ENCODE peak calls at places on chromosomes 11 and 22, in seven cellular contexts. O, V, Z, W, E, H and M are unnamed samples.

GRCh38 chr11:60447070-60447469 is 8.6 kb upstream of the MS4A1 start:
- DNase-seq in W (no peak), Z (no peak), V (no peak), E (no peak), O (no peak), H (no peak), M (no peak)

GRCh38 chr11:114318361-114318760 is 22.2 kb downstream of the NNMT start:
- DNase-seq in V (peak; percentile 2), Z (no peak), W (no peak), E (peak; percentile 30), H (peak; percentile 53), O (no peak), M (no peak)

GRCh38 chr11:69834811-69835800 is 15.9 kb upstream of the FGF3 start:
- DNase-seq in E (peak; percentile 65), O (no peak), H (no peak), W (no peak), V (no peak), Z (no peak), M (no peak)

GRCh38 chr11:119262668-119263351 is 54.1 kb downstream of the MCAM start:
- DNase-seq in Z (no peak), V (peak; percentile 75), O (no peak), E (no peak), H (no peak), W (peak; percentile 33), M (no peak)

GRCh38 chr11:1231396-1232327 is 8.8 kb downstream of the MUC5B start:
- DNase-seq in O (no peak), Z (no peak), E (no peak), W (no peak), V (no peak), H (no peak), M (no peak)

GRCh38 chr11:85821636-85822035 is 10.7 kb upstream of the SYTL2 start:
- DNase-seq in E (no peak), Z (no peak), H (no peak), O (no peak), W (peak; percentile 92), V (peak; percentile 61), M (no peak)

GRCh38 chr22:48358886-48359612 is 1468.6 kb downstream of the BRD1 start:
- DNase-seq in E (no peak), W (no peak), H (no peak), Z (no peak), O (no peak), V (no peak), M (no peak)

GRCh38 chr11:78022397-78023396 is at the start of gene KCTD14:
- DNase-seq in H (no peak), E (peak; percentile 79), Z (no peak), W (no peak), V (peak; percentile 34), O (peak; percentile 73), M (peak; percentile 55)

GRCh38 chr11:74205181-74205580 is 34.1 kb downstream of the PPME1 start:
- DNase-seq in W (no peak), Z (no peak), O (no peak), V (no peak), H (no peak), E (no peak), M (no peak)

GRCh38 chr11:82859746-82860145 is 40.5 kb downstream of the PRCP start:
- DNase-seq in W (no peak), Z (no peak), V (peak; percentile 22), O (no peak), E (no peak), H (no peak), M (no peak)

GRCh38 chr22:50143096-50143495 is 27.4 kb upstream of the PANX2 start:
- DNase-seq in W (no peak), V (no peak), O (no peak), H (no peak), E (no peak), Z (no peak), M (no peak)

GRCh38 chr11:132941024-132941646 is 591.2 kb downstream of the OPCML start:
- DNase-seq in V (peak; percentile 63), Z (no peak), E (peak; percentile 66), O (no peak), W (peak; percentile 35), H (no peak), M (peak; percentile 65)

GRCh38 chr11:68043349-68044144 is 4.7 kb downstream of the TCIRG1 start:
- DNase-seq in Z (no peak), W (no peak), H (no peak), V (peak; percentile 42), E (no peak), O (peak; percentile 80), M (peak; percentile 74)

GRCh38 chr22:33440756-33441155 is 382.6 kb upstream of the SYN3 start:
- DNase-seq in O (no peak), H (no peak), Z (no peak), V (no peak), W (no peak), E (no peak), M (peak; percentile 26)

GRCh38 chr22:36351921-36352774 is 35.6 kb downstream of the MYH9 start:
- DNase-seq in O (peak; percentile 69), V (no peak), E (no peak), H (no peak), Z (no peak), W (peak; percentile 68), M (peak; percentile 59)

GRCh38 chr22:25700996-25701815 is 40.8 kb upstream of the MYO18B start:
- DNase-seq in O (no peak), E (no peak), Z (no peak), H (no peak), W (no peak), V (peak; percentile 27), M (peak; percentile 34)

GRCh38 chr22:43310311-43310710 is 32.9 kb downstream of the SCUBE1 start:
- DNase-seq in Z (no peak), O (no peak), V (no peak), H (no peak), E (no peak), W (no peak), M (peak; percentile 53)

GRCh38 chr11:106959800-106960199 is 58.5 kb downstream of the GUCY1A2 start:
- DNase-seq in E (no peak), H (no peak), W (no peak), O (no peak), V (peak; percentile 52), Z (no peak), M (no peak)

GRCh38 chr11:108324587-108324986 is 101.7 kb downstream of the ATM start:
- DNase-seq in H (no peak), E (no peak), O (no peak), V (peak; percentile 57), Z (no peak), W (peak; percentile 57), M (no peak)

GRCh38 chr11:78683774-78684173 is 109.1 kb upstream of the NARS2 start:
- DNase-seq in W (no peak), Z (no peak), V (no peak), H (no peak), E (peak; percentile 22), O (no peak), M (no peak)

GRCh38 chr11:63564056-63564784 is 1.0 kb upstream of the PLAAT2 start:
- DNase-seq in V (no peak), E (no peak), H (peak; percentile 90), Z (no peak), W (no peak), O (peak; percentile 18), M (peak; percentile 37)

GRCh38 chr11:13956988-13957387 is 5.5 kb upstream of the SPON1 start:
- DNase-seq in H (no peak), O (no peak), Z (no peak), E (no peak), W (no peak), V (no peak), M (no peak)
- TF ChIP-seq EZH2 in H (no peak), O (no peak), Z (no peak), E (no peak), W (no peak), V (no peak), M (no peak)

DNA sequence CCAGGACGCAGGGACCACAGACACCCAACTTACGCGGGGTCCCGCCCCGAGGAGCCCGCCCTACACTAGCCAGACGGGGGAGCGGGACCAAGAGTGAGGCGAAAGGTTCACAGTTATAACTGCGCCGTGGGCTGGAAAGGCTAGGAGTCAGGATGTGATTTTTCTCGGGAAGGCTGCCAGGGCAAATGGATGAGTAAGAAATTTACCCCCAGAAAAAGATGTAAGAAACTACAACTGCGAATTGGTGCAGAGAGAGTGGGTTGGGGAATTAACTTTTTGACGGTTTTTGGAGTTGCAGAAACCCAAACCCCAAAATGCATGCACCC is 1.3 kb downstream of the TSPAN18 start:
- DNase-seq in Z (no peak), V (no peak), H (no peak), O (no peak), W (no peak), E (no peak), M (no peak)
- H3K27me3 ChIP-seq in Z (no peaks in the 10 kb centered on the region), V (peaks cover 57% of the 10 kb centered on the region), H (peaks cover 35% of the 10 kb centered on the region), O (peaks cover 17% of the 10 kb centered on the region), W (peaks cover 62% of the 10 kb centered on the region), E (peaks cover 88% of the 10 kb centered on the region), M (peaks cover 2% of the 10 kb centered on the region)

GRCh38 chr22:30185129-30185528 is 61.4 kb downstream of the LIF start:
- DNase-seq in W (peak; percentile 33), H (no peak), E (no peak), O (no peak), V (no peak), Z (no peak), M (no peak)

GRCh38 chr22:30183271-30183670 is 63.3 kb downstream of the LIF start:
- DNase-seq in V (no peak), W (no peak), H (no peak), Z (no peak), O (no peak), E (no peak), M (no peak)

GRCh38 chr22:30182365-30182764 is 64.2 kb downstream of the LIF start:
- DNase-seq in H (no peak), E (no peak), V (no peak), O (no peak), Z (no peak), W (no peak), M (no peak)

GRCh38 chr22:30182833-30183232 is 63.7 kb downstream of the LIF start:
- DNase-seq in H (no peak), Z (no peak), E (no peak), O (no peak), V (no peak), W (no peak), M (no peak)

DNA sequence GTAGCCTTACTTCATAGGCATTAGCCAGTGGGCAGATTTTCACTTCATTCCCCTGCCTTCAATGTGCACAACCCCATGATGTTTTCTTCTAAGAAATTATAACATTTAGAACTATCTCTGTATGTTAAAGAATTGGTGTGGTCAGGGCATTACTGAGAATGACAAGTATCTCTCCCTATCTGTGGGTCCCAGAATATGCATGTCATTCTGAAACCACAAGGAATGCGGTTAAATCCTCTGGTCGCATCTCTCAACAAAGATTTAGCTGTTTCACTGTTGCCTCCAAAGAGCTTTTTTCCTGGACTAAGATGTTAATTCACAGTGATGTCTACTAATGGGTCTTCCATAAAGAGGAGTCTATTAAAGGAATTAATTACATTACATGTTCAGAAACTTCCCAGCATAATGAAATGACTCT is 62.7 kb downstream of the LIF start:
- DNase-seq in V (no peak), Z (no peak), W (no peak), E (no peak), O (no peak), H (no peak), M (no peak)
- H3K9me2 ChIP-seq in V (no peaks in the 10 kb centered on the region), Z (no peaks in the 10 kb centered on the region), W (no peaks in the 10 kb centered on the region), E (no peaks in the 10 kb centered on the region), O (peaks cover 5% of the 10 kb centered on the region), H (no peaks in the 10 kb centered on the region), M (no peaks in the 10 kb centered on the region)

DNA sequence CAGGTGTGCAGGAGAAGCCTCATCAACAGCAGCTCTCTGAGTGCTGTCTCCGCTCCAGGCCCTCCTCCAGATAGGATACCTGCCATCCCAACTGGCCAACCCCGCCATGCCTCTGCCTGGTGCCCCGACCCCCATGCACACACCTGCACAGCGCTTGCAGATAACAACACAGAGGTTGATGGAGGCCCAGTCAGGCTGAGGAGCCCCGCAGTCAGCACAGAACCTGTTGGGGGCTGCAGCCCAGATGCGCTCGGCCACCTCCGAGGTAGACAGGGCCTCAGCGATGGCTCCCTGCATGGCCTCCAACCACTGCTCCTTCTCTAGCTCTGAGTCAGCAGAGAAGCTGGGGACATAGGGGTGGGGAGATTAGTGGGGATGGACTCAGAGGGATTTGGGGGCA is 32.8 kb upstream of the PDE2A start:
- DNase-seq in Z (no peak), E (no peak), H (no peak), O (no peak), W (no peak), V (no peak), M (no peak)
- TF ChIP-seq EZH2 in Z (no peak), E (no peak), H (no peak), O (no peak), W (no peak), V (no peak), M (no peak)